ENCODE peak calls at places on chromosomes 13 and 19, in seven cellular contexts. One of them, this sample, is unnamed. For H3K9me3, the result is how much of the 10 kb centered on the place peaks cover.

GRCh38 chr19:18782559-18783225 is 8.4 kb downstream of the COMP start:
- DNase-seq in thyroid gland: no peak
- DNase-seq in CD8-positive, alpha-beta memory T cell: no peak
- DNase-seq in body of pancreas: no peak
- DNase-seq in CD4-positive, alpha-beta memory T cell: no peak
- DNase-seq in aorta: no peak
- DNase-seq in gastrocnemius medialis: no peak
- DNase-seq in this sample: no peak

GRCh38 chr13:100523994-100524393 is 64.6 kb downstream of the GGACT start:
- DNase-seq in thyroid gland: no peak
- DNase-seq in CD8-positive, alpha-beta memory T cell: no peak
- DNase-seq in body of pancreas: no peak
- DNase-seq in CD4-positive, alpha-beta memory T cell: no peak
- DNase-seq in aorta: no peak
- DNase-seq in gastrocnemius medialis: no peak
- DNase-seq in this sample: no peak

GRCh38 chr19:7083076-7083956 is 13.8 kb downstream of the ZNF557 start:
- DNase-seq in thyroid gland: no peak
- DNase-seq in CD8-positive, alpha-beta memory T cell: no peak
- DNase-seq in body of pancreas: no peak
- DNase-seq in CD4-positive, alpha-beta memory T cell: no peak
- DNase-seq in aorta: no peak
- DNase-seq in gastrocnemius medialis: no peak
- DNase-seq in this sample: no peak

GRCh38 chr13:31000889-31001288 is 68.4 kb downstream of the TEX26 start:
- DNase-seq in thyroid gland: no peak
- DNase-seq in CD8-positive, alpha-beta memory T cell: no peak
- DNase-seq in body of pancreas: no peak
- DNase-seq in CD4-positive, alpha-beta memory T cell: no peak
- DNase-seq in aorta: no peak
- DNase-seq in gastrocnemius medialis: no peak
- DNase-seq in this sample: no peak

GRCh38 chr13:67221630-67222226 is 8.4 kb downstream of the PCDH9 start:
- DNase-seq in thyroid gland: no peak
- DNase-seq in CD8-positive, alpha-beta memory T cell: no peak
- DNase-seq in body of pancreas: no peak
- DNase-seq in CD4-positive, alpha-beta memory T cell: no peak
- DNase-seq in aorta: no peak
- DNase-seq in gastrocnemius medialis: no peak
- DNase-seq in this sample: no peak

GRCh38 chr19:37303591-37304171 is 67.2 kb upstream of the ZNF527 start:
- DNase-seq in thyroid gland: no peak
- DNase-seq in CD8-positive, alpha-beta memory T cell: no peak
- DNase-seq in body of pancreas: no peak
- DNase-seq in CD4-positive, alpha-beta memory T cell: no peak
- DNase-seq in aorta: peak
- DNase-seq in gastrocnemius medialis: no peak
- DNase-seq in this sample: no peak

GRCh38 chr19:55347442-55348009 is 7.0 kb downstream of the COX6B2 start:
- DNase-seq in thyroid gland: no peak
- DNase-seq in CD8-positive, alpha-beta memory T cell: no peak
- DNase-seq in body of pancreas: no peak
- DNase-seq in CD4-positive, alpha-beta memory T cell: no peak
- DNase-seq in aorta: no peak
- DNase-seq in gastrocnemius medialis: no peak
- DNase-seq in this sample: no peak

GRCh38 chr19:1170938-1171754 is 2.9 kb downstream of the SBNO2 start:
- DNase-seq in thyroid gland: no peak
- DNase-seq in CD8-positive, alpha-beta memory T cell: no peak
- DNase-seq in body of pancreas: no peak
- DNase-seq in CD4-positive, alpha-beta memory T cell: no peak
- DNase-seq in aorta: no peak
- DNase-seq in gastrocnemius medialis: no peak
- DNase-seq in this sample: no peak

GRCh38 chr13:36965767-36966166 is 33.4 kb downstream of the ALG5 start:
- DNase-seq in thyroid gland: no peak
- DNase-seq in CD8-positive, alpha-beta memory T cell: no peak
- DNase-seq in body of pancreas: no peak
- DNase-seq in CD4-positive, alpha-beta memory T cell: no peak
- DNase-seq in aorta: no peak
- DNase-seq in gastrocnemius medialis: no peak
- DNase-seq in this sample: no peak

GRCh38 chr13:76672422-76672821 is 213.8 kb downstream of the KCTD12 start:
- DNase-seq in thyroid gland: no peak
- DNase-seq in CD8-positive, alpha-beta memory T cell: no peak
- DNase-seq in body of pancreas: no peak
- DNase-seq in CD4-positive, alpha-beta memory T cell: no peak
- DNase-seq in aorta: no peak
- DNase-seq in gastrocnemius medialis: no peak
- DNase-seq in this sample: no peak

GRCh38 chr13:47539317-47539716 is 461.8 kb downstream of the SUCLA2 start:
- DNase-seq in thyroid gland: no peak
- DNase-seq in CD8-positive, alpha-beta memory T cell: no peak
- DNase-seq in body of pancreas: no peak
- DNase-seq in CD4-positive, alpha-beta memory T cell: no peak
- DNase-seq in aorta: no peak
- DNase-seq in gastrocnemius medialis: no peak
- DNase-seq in this sample: no peak

GRCh38 chr13:33208290-33208990 is 77.1 kb downstream of the STARD13 start:
- DNase-seq in thyroid gland: no peak
- DNase-seq in CD8-positive, alpha-beta memory T cell: no peak
- DNase-seq in body of pancreas: peak
- DNase-seq in CD4-positive, alpha-beta memory T cell: no peak
- DNase-seq in aorta: no peak
- DNase-seq in gastrocnemius medialis: no peak
- DNase-seq in this sample: no peak

GRCh38 chr19:33894787-33895186 is 98.1 kb downstream of the KCTD15 start:
- DNase-seq in thyroid gland: no peak
- DNase-seq in CD8-positive, alpha-beta memory T cell: no peak
- DNase-seq in body of pancreas: no peak
- DNase-seq in CD4-positive, alpha-beta memory T cell: no peak
- DNase-seq in aorta: no peak
- DNase-seq in gastrocnemius medialis: no peak
- DNase-seq in this sample: no peak

GRCh38 chr19:49855676-49856573 is 5.0 kb downstream of the PTOV1 start:
- DNase-seq in thyroid gland: no peak
- DNase-seq in CD8-positive, alpha-beta memory T cell: no peak
- DNase-seq in body of pancreas: peak
- DNase-seq in CD4-positive, alpha-beta memory T cell: no peak
- DNase-seq in aorta: no peak
- DNase-seq in gastrocnemius medialis: no peak
- DNase-seq in this sample: no peak

GRCh38 chr13:109272595-109273325 is 513.6 kb downstream of the IRS2 start:
- DNase-seq in thyroid gland: no peak
- DNase-seq in CD8-positive, alpha-beta memory T cell: no peak
- DNase-seq in body of pancreas: no peak
- DNase-seq in CD4-positive, alpha-beta memory T cell: no peak
- DNase-seq in aorta: no peak
- DNase-seq in gastrocnemius medialis: no peak
- DNase-seq in this sample: no peak

GRCh38 chr13:38687246-38688229 is 661 bp downstream of the FREM2 start:
- DNase-seq in thyroid gland: peak
- DNase-seq in CD8-positive, alpha-beta memory T cell: no peak
- DNase-seq in body of pancreas: peak
- DNase-seq in CD4-positive, alpha-beta memory T cell: no peak
- DNase-seq in aorta: peak
- DNase-seq in gastrocnemius medialis: no peak
- DNase-seq in this sample: no peak

GRCh38 chr13:26923824-26924605 is 163.4 kb upstream of the GPR12 start:
- DNase-seq in thyroid gland: no peak
- DNase-seq in CD8-positive, alpha-beta memory T cell: no peak
- DNase-seq in body of pancreas: no peak
- DNase-seq in CD4-positive, alpha-beta memory T cell: no peak
- DNase-seq in aorta: no peak
- DNase-seq in gastrocnemius medialis: no peak
- DNase-seq in this sample: no peak

GRCh38 chr13:113923376-113924063 is 50.4 kb downstream of the C13orf46 start:
- DNase-seq in thyroid gland: no peak
- DNase-seq in CD8-positive, alpha-beta memory T cell: no peak
- DNase-seq in body of pancreas: no peak
- DNase-seq in CD4-positive, alpha-beta memory T cell: no peak
- DNase-seq in aorta: no peak
- DNase-seq in gastrocnemius medialis: no peak
- DNase-seq in this sample: no peak

DNA sequence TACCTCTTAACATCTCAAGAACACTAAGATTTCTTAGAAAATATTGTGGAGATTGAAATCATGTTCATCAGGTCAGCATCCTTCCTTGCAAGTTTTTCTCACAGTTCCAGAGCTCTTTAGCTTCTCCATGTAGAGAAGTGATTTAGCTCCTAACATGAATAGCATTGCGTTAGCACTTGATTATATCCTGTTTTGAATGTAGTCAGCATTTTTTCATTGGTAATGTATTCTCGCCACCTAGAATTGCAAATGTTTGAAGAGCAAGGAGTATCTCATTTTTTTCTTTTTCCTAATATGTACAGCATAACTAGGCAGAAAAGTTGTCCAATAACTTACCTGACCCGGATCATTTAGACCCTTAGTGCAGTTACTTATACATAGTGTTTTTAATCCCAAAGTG is 6.6 kb downstream of the ZNF470 start:
- DNase-seq in thyroid gland: no peak
- DNase-seq in CD8-positive, alpha-beta memory T cell: no peak
- DNase-seq in body of pancreas: no peak
- DNase-seq in CD4-positive, alpha-beta memory T cell: no peak
- DNase-seq in aorta: no peak
- DNase-seq in gastrocnemius medialis: no peak
- DNase-seq in this sample: no peak
- H3K9me3 ChIP-seq in thyroid gland: under half
- H3K9me3 ChIP-seq in CD8-positive, alpha-beta memory T cell: half or more
- H3K9me3 ChIP-seq in body of pancreas: half or more
- H3K9me3 ChIP-seq in CD4-positive, alpha-beta memory T cell: under half
- H3K9me3 ChIP-seq in aorta: under half
- H3K9me3 ChIP-seq in gastrocnemius medialis: under half
- H3K9me3 ChIP-seq in this sample: half or more

DNA sequence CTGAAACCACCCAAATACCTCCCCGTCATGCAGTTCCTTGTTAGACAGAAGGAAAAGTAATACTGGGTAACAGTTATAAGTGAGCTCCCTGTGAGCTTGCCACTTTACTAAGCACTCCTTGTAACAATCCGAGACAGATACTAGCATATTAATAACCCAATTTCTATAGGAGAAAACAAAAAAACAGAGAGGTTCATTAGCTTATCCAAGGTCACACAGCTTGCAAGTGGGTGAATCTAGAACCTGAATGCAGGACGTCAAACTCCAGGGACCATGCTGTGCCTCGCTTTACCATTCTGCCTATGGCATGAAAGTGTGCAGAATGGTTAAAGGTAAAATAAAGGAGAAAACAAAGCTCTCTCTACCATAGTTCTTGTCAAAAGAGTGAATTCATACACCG is 15.4 kb downstream of the SIGLEC5 start:
- DNase-seq in thyroid gland: no peak
- DNase-seq in CD8-positive, alpha-beta memory T cell: no peak
- DNase-seq in body of pancreas: no peak
- DNase-seq in CD4-positive, alpha-beta memory T cell: no peak
- DNase-seq in aorta: no peak
- DNase-seq in gastrocnemius medialis: no peak
- DNase-seq in this sample: no peak
- H3K9me3 ChIP-seq in thyroid gland: under half
- H3K9me3 ChIP-seq in CD8-positive, alpha-beta memory T cell: under half
- H3K9me3 ChIP-seq in body of pancreas: under half
- H3K9me3 ChIP-seq in CD4-positive, alpha-beta memory T cell: under half
- H3K9me3 ChIP-seq in aorta: under half
- H3K9me3 ChIP-seq in gastrocnemius medialis: under half
- H3K9me3 ChIP-seq in this sample: under half

DNA sequence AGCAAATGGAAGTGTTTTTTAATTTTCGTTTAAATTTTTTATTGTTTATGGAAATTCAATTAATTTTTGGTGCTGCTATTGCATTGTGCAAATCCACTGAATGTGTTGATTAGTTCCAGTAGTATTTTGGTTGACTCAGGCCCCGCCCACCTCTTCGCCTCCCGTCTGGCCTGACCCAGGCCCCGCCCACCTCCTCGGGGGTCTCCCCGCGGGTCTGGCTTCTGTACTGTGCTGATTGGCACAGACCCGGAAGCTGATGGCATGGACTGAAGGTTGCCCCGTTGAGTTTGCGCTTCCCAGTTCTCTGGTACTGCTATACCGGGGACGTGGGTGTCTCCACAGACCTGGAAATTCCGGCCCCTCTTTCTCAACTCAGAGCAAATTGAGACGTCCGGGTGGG is 14.6 kb downstream of the ZNF701 start:
- DNase-seq in thyroid gland: peak
- DNase-seq in CD8-positive, alpha-beta memory T cell: no peak
- DNase-seq in body of pancreas: no peak
- DNase-seq in CD4-positive, alpha-beta memory T cell: no peak
- DNase-seq in aorta: no peak
- DNase-seq in gastrocnemius medialis: no peak
- DNase-seq in this sample: no peak
- H3K9me3 ChIP-seq in thyroid gland: under half
- H3K9me3 ChIP-seq in CD8-positive, alpha-beta memory T cell: under half
- H3K9me3 ChIP-seq in body of pancreas: under half
- H3K9me3 ChIP-seq in CD4-positive, alpha-beta memory T cell: under half
- H3K9me3 ChIP-seq in aorta: under half
- H3K9me3 ChIP-seq in gastrocnemius medialis: under half
- H3K9me3 ChIP-seq in this sample: under half

GRCh38 chr19:9348671-9349070 is 14.1 kb upstream of the ZNF177 start:
- DNase-seq in thyroid gland: no peak
- DNase-seq in CD8-positive, alpha-beta memory T cell: no peak
- DNase-seq in body of pancreas: no peak
- DNase-seq in CD4-positive, alpha-beta memory T cell: no peak
- DNase-seq in aorta: no peak
- DNase-seq in gastrocnemius medialis: no peak
- DNase-seq in this sample: no peak

GRCh38 chr19:9348253-9348652 is 14.6 kb upstream of the ZNF177 start:
- DNase-seq in thyroid gland: no peak
- DNase-seq in CD8-positive, alpha-beta memory T cell: no peak
- DNase-seq in body of pancreas: no peak
- DNase-seq in CD4-positive, alpha-beta memory T cell: no peak
- DNase-seq in aorta: no peak
- DNase-seq in gastrocnemius medialis: no peak
- DNase-seq in this sample: no peak

GRCh38 chr19:9342610-9343304 is 18.8 kb downstream of the ZNF559 start:
- DNase-seq in thyroid gland: no peak
- DNase-seq in CD8-positive, alpha-beta memory T cell: no peak
- DNase-seq in body of pancreas: no peak
- DNase-seq in CD4-positive, alpha-beta memory T cell: no peak
- DNase-seq in aorta: no peak
- DNase-seq in gastrocnemius medialis: no peak
- DNase-seq in this sample: no peak

DNA sequence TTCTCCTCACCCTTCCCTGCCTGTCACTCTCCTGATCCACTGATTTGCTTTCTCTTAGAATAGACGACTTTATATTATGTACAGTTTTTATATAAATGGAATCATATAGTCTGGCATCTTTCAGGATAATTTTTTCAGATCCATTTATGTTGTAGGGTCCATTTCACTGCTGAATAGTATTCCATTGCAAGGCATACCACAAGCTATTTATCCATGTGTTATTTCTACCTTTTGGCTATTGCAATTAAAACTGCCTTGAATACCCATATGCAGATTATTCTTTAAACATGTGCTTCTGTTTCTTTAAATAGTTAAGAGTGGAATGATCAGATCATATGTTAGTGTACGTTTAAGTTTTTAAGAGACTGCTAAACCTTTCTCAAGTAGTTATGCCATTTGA is 17.8 kb upstream of the ZNF177 start:
- DNase-seq in thyroid gland: no peak
- DNase-seq in CD8-positive, alpha-beta memory T cell: no peak
- DNase-seq in body of pancreas: no peak
- DNase-seq in CD4-positive, alpha-beta memory T cell: no peak
- DNase-seq in aorta: no peak
- DNase-seq in gastrocnemius medialis: no peak
- DNase-seq in this sample: no peak
- H3K9me3 ChIP-seq in thyroid gland: under half
- H3K9me3 ChIP-seq in CD8-positive, alpha-beta memory T cell: half or more
- H3K9me3 ChIP-seq in body of pancreas: half or more
- H3K9me3 ChIP-seq in CD4-positive, alpha-beta memory T cell: under half
- H3K9me3 ChIP-seq in aorta: under half
- H3K9me3 ChIP-seq in gastrocnemius medialis: under half
- H3K9me3 ChIP-seq in this sample: under half

This sample was measured in T-helper 17 cell.